ENCODE peak calls at places on chromosome 16, in nine cellular contexts. N is HFFc6, X is endothelial cell, Y is GM23338, E is Calu3, F is left ventricle myocardium inferior, M is progenitor cell of endocrine pancreas, S is GM13977, Q is fibroblast of the aortic adventitia. C is an unnamed sample.

GRCh38 chr16:31451201-31451600 is 8.1 kb upstream of the ARMC5 start:
- DNase-seq in Q (no peak), E (no peak), S (no peak), F (no peak), N (no peak), M (no peak), Y (no peak), X (no peak), C (no peak)

GRCh38 chr16:89892055-89892630 is 18.8 kb downstream of the TCF25 start:
- DNase-seq in Q (no peak), E (no peak), S (no peak), Y (no peak), F (no peak), N (no peak), M (no peak), X (no peak), C (no peak)

GRCh38 chr16:66258916-66259845 is 107.3 kb upstream of the CDH5 start:
- DNase-seq in F (no peak), Q (no peak), M (no peak), Y (no peak), X (no peak), S (no peak), E (no peak), N (no peak), C (no peak)

GRCh38 chr16:16092925-16093624 is 130.2 kb downstream of the ABCC6 start:
- DNase-seq in E (no peak), N (no peak), X (no peak), S (no peak), M (no peak), Y (no peak), Q (peak), F (no peak), C (peak)

GRCh38 chr16:47196457-47196856 is 52.7 kb upstream of the NETO2 start:
- DNase-seq in S (no peak), N (no peak), F (no peak), Q (no peak), X (no peak), M (no peak), Y (peak), E (no peak), C (no peak)

GRCh38 chr16:51666074-51666473 is 515.0 kb upstream of the SALL1 start:
- DNase-seq in N (no peak), X (no peak), M (no peak), F (no peak), Q (no peak), Y (no peak), E (no peak), S (no peak), C (no peak)

GRCh38 chr16:55899857-55900256 is 24.7 kb upstream of the CES5A start:
- DNase-seq in F (no peak), Y (no peak), X (no peak), Q (no peak), E (no peak), N (no peak), M (no peak), S (no peak), C (no peak)

GRCh38 chr16:13453938-13454553 is 465.9 kb upstream of the ERCC4 start:
- DNase-seq in E (peak), S (peak), X (peak), Q (no peak), F (no peak), N (peak), M (peak), Y (peak), C (peak)

GRCh38 chr16:16076400-16076901 is 127.0 kb downstream of the ABCC1 start:
- DNase-seq in Q (no peak), F (no peak), S (no peak), Y (peak), M (no peak), E (no peak), X (no peak), N (no peak), C (no peak)

GRCh38 chr16:53822936-53823529 is 119.1 kb downstream of the FTO start:
- DNase-seq in F (no peak), N (peak), M (no peak), X (no peak), Y (no peak), Q (peak), E (no peak), S (peak), C (no peak)

DNA sequence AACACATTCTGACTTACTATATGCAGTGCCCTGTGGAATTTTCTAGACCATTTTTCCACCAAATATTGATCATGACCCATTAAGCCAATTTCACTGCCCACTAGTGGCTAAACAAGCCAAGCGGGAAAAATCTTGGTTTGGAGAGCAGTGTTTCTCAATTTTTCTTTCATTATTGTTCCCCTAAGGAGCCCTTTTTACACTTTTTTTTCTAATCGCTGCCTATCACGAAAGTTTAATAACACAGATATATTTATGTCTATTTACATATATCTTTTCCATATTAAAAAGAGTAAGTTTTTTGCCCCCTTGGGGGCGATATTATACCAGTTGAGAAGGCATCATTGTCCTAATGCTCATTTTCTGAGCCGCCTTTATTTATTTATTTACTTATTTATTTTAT is 10.8 kb upstream of the TLCD3B start:
- DNase-seq in M (no peak), Q (peak), F (no peak), X (no peak), N (peak), S (no peak), Y (peak), E (peak), C (no peak)
- TF ChIP-seq CTCF in M (peak), Q (peak), F (peak), X (peak), N (peak), S (peak), Y (no peak), E (peak), C (peak)

GRCh38 chr16:25108054-25108453 is 3.5 kb upstream of the LCMT1 start:
- DNase-seq in F (no peak), N (no peak), X (no peak), E (peak), S (peak), Y (peak), Q (no peak), M (no peak), C (no peak)
- TF ChIP-seq CTCF in F (no peak), N (peak), X (no peak), E (no peak), S (peak), Y (peak), Q (no peak), M (peak), C (no peak)

DNA sequence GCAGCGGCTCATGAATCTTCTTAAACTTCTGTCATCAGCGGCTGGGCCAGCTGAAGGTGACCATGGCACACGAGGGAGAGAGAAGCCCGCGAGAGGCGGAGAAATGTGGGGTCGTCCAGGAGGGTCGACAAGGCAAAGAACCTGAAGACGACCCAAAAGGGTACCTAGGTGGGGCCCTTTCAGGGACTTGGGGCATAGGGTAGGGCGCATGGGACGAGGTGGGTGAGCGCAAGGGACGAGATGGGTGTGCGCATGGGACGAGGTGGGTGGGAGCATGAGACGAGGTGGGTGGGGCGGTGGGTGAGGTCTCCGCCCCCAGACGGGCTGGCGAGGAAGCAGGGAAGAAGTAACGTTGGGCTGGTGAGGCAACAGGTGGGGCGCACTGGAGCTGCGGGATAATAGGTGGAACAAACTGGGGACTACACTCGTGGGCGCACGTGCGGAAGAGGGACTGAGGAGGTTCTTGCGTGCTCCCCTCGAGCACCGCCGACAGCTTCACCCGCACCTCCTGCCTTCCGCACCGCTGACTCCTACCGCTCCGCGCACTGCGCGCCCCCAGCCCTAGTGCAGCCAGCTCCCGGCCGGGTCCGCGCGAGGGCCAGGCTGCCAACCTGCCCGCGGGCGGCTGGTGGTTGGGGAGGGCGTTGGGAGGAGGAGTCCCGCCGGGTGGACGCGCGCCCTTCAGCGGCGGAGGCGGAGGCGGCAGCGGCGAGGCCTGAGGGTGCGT is 23.2 kb upstream of the CRYM start:
- DNase-seq in Q (peak), S (peak), M (peak), F (peak), Y (peak), X (peak), E (peak), N (peak), C (peak)
- TF ChIP-seq CTCF in Q (peak), S (peak), M (peak), F (peak), Y (peak), X (no peak), E (peak), N (peak), C (peak)

GRCh38 chr16:24800586-24800985 is 45.2 kb upstream of the SLC5A11 start:
- DNase-seq in F (no peak), Q (peak), N (peak), S (no peak), Y (peak), E (peak), M (no peak), X (no peak), C (no peak)
- TF ChIP-seq CTCF in F (peak), Q (peak), N (peak), S (no peak), Y (peak), E (peak), M (no peak), X (no peak), C (peak)

DNA sequence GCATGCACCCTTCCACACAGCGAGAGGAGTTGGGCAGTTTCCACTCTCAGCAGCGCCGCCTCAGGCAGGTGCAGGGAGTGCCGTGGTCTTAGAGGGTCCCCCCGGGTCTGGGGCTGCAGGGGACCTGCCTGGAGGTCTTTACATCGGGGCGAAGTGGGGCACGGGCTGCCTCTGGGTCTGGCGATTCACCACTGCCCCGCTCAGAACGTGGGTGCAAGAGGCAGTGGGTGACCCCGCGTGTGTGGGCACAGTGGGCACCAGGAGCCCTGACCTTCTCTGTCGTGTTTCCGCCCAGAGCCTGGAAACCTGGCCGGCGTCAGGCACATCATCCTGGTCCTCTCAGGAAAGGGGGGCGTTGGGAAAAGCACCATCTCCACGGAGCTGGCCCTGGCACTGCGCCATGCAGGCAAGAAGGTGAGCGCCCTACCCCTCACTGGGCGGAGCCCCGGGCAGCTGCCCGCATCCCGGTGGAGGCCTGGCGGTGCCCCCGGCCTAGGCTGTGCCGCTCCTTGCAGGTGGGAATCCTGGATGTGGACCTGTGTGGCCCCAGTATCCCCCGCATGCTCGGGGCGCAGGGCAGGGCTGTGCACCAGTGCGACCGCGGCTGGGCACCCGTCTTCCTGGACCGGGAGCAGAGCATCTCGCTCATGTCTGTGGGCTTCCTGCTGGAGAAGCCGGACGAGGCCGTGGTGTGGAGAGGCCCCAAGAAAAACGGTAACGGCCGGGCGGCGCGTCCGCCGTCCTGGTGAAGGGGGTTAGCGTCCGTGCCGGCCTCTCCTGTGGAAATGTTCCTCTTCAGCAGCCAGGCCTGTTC is 3.7 kb downstream of the NUBP2 start:
- DNase-seq in X (peak), Q (no peak), F (peak), S (no peak), M (no peak), N (no peak), Y (no peak), E (no peak), C (no peak)
- TF ChIP-seq CTCF in X (no peak), Q (no peak), F (no peak), S (peak), M (no peak), N (peak), Y (peak), E (no peak), C (no peak)